ENCODE peak calls at places on chromosomes 1 and 21, in five cellular contexts. K, S, B, M and N are unnamed samples.

GRCh38 chr1:6025269-6026094 is 20.2 kb upstream of the KCNAB2 start:
- DNase-seq in K (no peak), S (no peak), B (no peak), M (no peak), N (no peak)

GRCh38 chr1:177794316-177794991 is 175.4 kb downstream of the SEC16B start:
- DNase-seq in K (no peak), S (no peak), B (no peak), M (no peak), N (no peak)

GRCh38 chr21:25254491-25255174 is 352.6 kb downstream of the MRPL39 start:
- DNase-seq in K (no peak), S (no peak), B (no peak), M (no peak), N (no peak)

GRCh38 chr1:151255381-151255780 is 847 bp downstream of the PSMD4 start:
- DNase-seq in K (peak), S (no peak), B (no peak), M (no peak), N (no peak)

GRCh38 chr1:184479435-184480202 is 92.8 kb downstream of the C1orf21 start:
- DNase-seq in K (no peak), S (no peak), B (no peak), M (no peak), N (no peak)

GRCh38 chr1:17279001-17279830 is 28.8 kb upstream of the PADI4 start:
- DNase-seq in K (no peak), S (no peak), B (no peak), M (peak), N (no peak)

GRCh38 chr1:208358681-208359080 is 114.5 kb upstream of the PLXNA2 start:
- DNase-seq in K (no peak), S (no peak), B (no peak), M (no peak), N (no peak)

GRCh38 chr1:57678138-57678537 is 254.3 kb upstream of the DAB1 start:
- DNase-seq in K (no peak), S (no peak), B (no peak), M (no peak), N (no peak)

GRCh38 chr21:16573581-16573980 is 843.8 kb downstream of the USP25 start:
- DNase-seq in K (peak), S (no peak), B (peak), M (no peak), N (no peak)

GRCh38 chr1:210248341-210248740 is 15.7 kb downstream of the SERTAD4 start:
- DNase-seq in K (no peak), S (no peak), B (no peak), M (no peak), N (no peak)

GRCh38 chr1:224331824-224332223 is 1.9 kb upstream of the NVL start:
- DNase-seq in K (no peak), S (no peak), B (no peak), M (no peak), N (no peak)

GRCh38 chr1:87331319-87332269 is 2.9 kb downstream of the LMO4 start:
- DNase-seq in K (peak), S (no peak), B (peak), M (no peak), N (peak)

GRCh38 chr1:117142200-117142599 is 20.7 kb upstream of the TRIM45 start:
- DNase-seq in K (peak), S (no peak), B (peak), M (no peak), N (no peak)

GRCh38 chr1:47323475-47324105 is 9.6 kb upstream of the STIL start:
- DNase-seq in K (no peak), S (no peak), B (no peak), M (no peak), N (no peak)

GRCh38 chr1:91684599-91685196 is 184.0 kb downstream of the CDC7 start:
- DNase-seq in K (no peak), S (no peak), B (no peak), M (no peak), N (no peak)

GRCh38 chr1:80731241-80731894 is 1069.4 kb upstream of the ADGRL2 start:
- DNase-seq in K (no peak), S (no peak), B (no peak), M (no peak), N (no peak)

GRCh38 chr1:14866841-14867626 is 268.5 kb downstream of the KAZN start:
- DNase-seq in K (no peak), S (no peak), B (no peak), M (no peak), N (no peak)

GRCh38 chr1:16965486-16966067 is 14.8 kb downstream of the MFAP2 start:
- DNase-seq in K (no peak), S (no peak), B (no peak), M (peak), N (no peak)

GRCh38 chr1:39852214-39852791 is 31.0 kb downstream of the TRIT1 start:
- DNase-seq in K (no peak), S (no peak), B (no peak), M (no peak), N (no peak)

GRCh38 chr21:36910581-36911307 is 55.7 kb downstream of the HLCS start:
- DNase-seq in K (no peak), S (no peak), B (peak), M (no peak), N (no peak)